ENCODE peak calls at places on chromosomes 5 and 9, in nine cellular contexts. G is ovary; T is CD8-positive, alpha-beta memory T cell; B is lower lobe of right lung; Y is RWPE2; X is transverse colon; R is astrocyte; U is uterus; V is neuronal stem cell. C is an unnamed sample. For H3K4me1, the result is how much of the 10 kb centered on the place peaks cover.

GRCh38 chr9:306907-307306 is 92.2 kb downstream of the DOCK8 start:
- DNase-seq in G (no peak), T (peak), B (no peak), Y (no peak), X (peak), R (no peak), U (no peak), V (no peak), C (no peak)

GRCh38 chr5:131167615-131168014 is 2.6 kb upstream of the HINT1 start:
- DNase-seq in G (no peak), T (no peak), B (no peak), Y (no peak), X (no peak), R (no peak), U (no peak), V (no peak), C (no peak)

GRCh38 chr5:10145922-10146321 is 103.8 kb downstream of the ATPSCKMT start:
- DNase-seq in G (no peak), T (no peak), B (no peak), Y (no peak), X (no peak), R (peak), U (no peak), V (no peak), C (no peak)

GRCh38 chr5:62475072-62475471 is 62.5 kb downstream of the IPO11 start:
- DNase-seq in G (no peak), T (no peak), B (no peak), Y (no peak), X (no peak), R (peak), U (no peak), V (no peak), C (no peak)

GRCh38 chr5:62312036-62312435 is 6.0 kb downstream of the KIF2A start:
- DNase-seq in G (no peak), T (no peak), B (no peak), Y (no peak), X (no peak), R (no peak), U (no peak), V (no peak), C (no peak)

GRCh38 chr5:56167522-56167921 is 65.6 kb downstream of the ANKRD55 start:
- DNase-seq in G (no peak), T (no peak), B (no peak), Y (no peak), X (no peak), R (peak), U (no peak), V (no peak), C (no peak)

GRCh38 chr9:38376266-38376665 is 16.2 kb upstream of the ALDH1B1 start:
- DNase-seq in G (no peak), T (no peak), B (no peak), Y (no peak), X (no peak), R (no peak), U (no peak), V (no peak), C (no peak)

GRCh38 chr5:28190011-28190410 is 1151.6 kb upstream of the CDH9 start:
- DNase-seq in G (no peak), T (no peak), B (no peak), Y (no peak), X (no peak), R (no peak), U (no peak), V (no peak), C (no peak)

GRCh38 chr9:125904155-125904841 is 157.1 kb downstream of the PBX3 start:
- DNase-seq in G (no peak), T (no peak), B (no peak), Y (no peak), X (no peak), R (no peak), U (no peak), V (no peak), C (no peak)

GRCh38 chr9:109349431-109349846 is 28.6 kb upstream of the EPB41L4B start:
- DNase-seq in G (no peak), T (no peak), B (no peak), Y (no peak), X (no peak), R (peak), U (no peak), V (no peak), C (no peak)

GRCh38 chr5:168106008-168106761 is 185.3 kb upstream of the WWC1 start:
- DNase-seq in G (no peak), T (no peak), B (no peak), Y (no peak), X (no peak), R (peak), U (no peak), V (no peak), C (no peak)

GRCh38 chr5:128538249-128539037 is 398 bp upstream of the FBN2 start:
- DNase-seq in G (no peak), T (no peak), B (peak), Y (peak), X (peak), R (peak), U (peak), V (peak), C (peak)

GRCh38 chr5:166618555-166618954 is 1672.9 kb upstream of the WWC1 start:
- DNase-seq in G (no peak), T (no peak), B (no peak), Y (no peak), X (no peak), R (no peak), U (no peak), V (no peak), C (no peak)

GRCh38 chr9:3760031-3760430 is 234.2 kb upstream of the RFX3 start:
- DNase-seq in G (no peak), T (no peak), B (no peak), Y (peak), X (no peak), R (peak), U (no peak), V (peak), C (no peak)

GRCh38 chr5:102654559-102655354 is 100.3 kb upstream of the PAM start:
- DNase-seq in G (no peak), T (no peak), B (no peak), Y (no peak), X (no peak), R (no peak), U (no peak), V (no peak), C (no peak)

GRCh38 chr9:16290169-16290568 is 580.3 kb downstream of the BNC2 start:
- DNase-seq in G (no peak), T (no peak), B (no peak), Y (no peak), X (no peak), R (no peak), U (no peak), V (no peak), C (no peak)

GRCh38 chr5:135843571-135844337 is 9.3 kb downstream of the SLC25A48 start:
- DNase-seq in G (no peak), T (no peak), B (no peak), Y (peak), X (peak), R (no peak), U (no peak), V (no peak), C (no peak)

GRCh38 chr9:96566401-96567202 is 53.0 kb downstream of the CDC14B start:
- DNase-seq in G (peak), T (peak), B (peak), Y (peak), X (peak), R (peak), U (peak), V (peak), C (peak)

GRCh38 chr9:131891578-131891977 is 151.7 kb upstream of the RAPGEF1 start:
- DNase-seq in G (no peak), T (no peak), B (no peak), Y (no peak), X (no peak), R (no peak), U (no peak), V (no peak), C (no peak)

GRCh38 chr9:131888923-131889322 is 149.0 kb upstream of the RAPGEF1 start:
- DNase-seq in G (no peak), T (no peak), B (no peak), Y (no peak), X (no peak), R (no peak), U (no peak), V (no peak), C (no peak)

GRCh38 chr9:131889437-131890244 is 149.8 kb upstream of the RAPGEF1 start:
- DNase-seq in G (no peak), T (no peak), B (no peak), Y (no peak), X (no peak), R (peak), U (no peak), V (no peak), C (no peak)

GRCh38 chr9:131892162-131892707 is 152.4 kb upstream of the RAPGEF1 start:
- DNase-seq in G (no peak), T (no peak), B (no peak), Y (no peak), X (no peak), R (peak), U (no peak), V (no peak), C (no peak)

GRCh38 chr9:131892890-131893289 is 153.0 kb upstream of the RAPGEF1 start:
- DNase-seq in G (no peak), T (no peak), B (no peak), Y (no peak), X (no peak), R (no peak), U (no peak), V (no peak), C (no peak)
- H3K4me1 ChIP-seq in G (under half), T (under half), B (under half), Y (under half), X (under half), R (under half), U (under half), V (under half), C (under half)

GRCh38 chr9:35660966-35661413 is 2.9 kb downstream of the CCDC107 start:
- DNase-seq in G (no peak), T (no peak), B (no peak), Y (no peak), X (peak), R (no peak), U (no peak), V (no peak), C (peak)
- H3K4me1 ChIP-seq in G (under half), T (half or more), B (under half), Y (under half), X (half or more), R (under half), U (under half), V (under half), C (half or more)

DNA sequence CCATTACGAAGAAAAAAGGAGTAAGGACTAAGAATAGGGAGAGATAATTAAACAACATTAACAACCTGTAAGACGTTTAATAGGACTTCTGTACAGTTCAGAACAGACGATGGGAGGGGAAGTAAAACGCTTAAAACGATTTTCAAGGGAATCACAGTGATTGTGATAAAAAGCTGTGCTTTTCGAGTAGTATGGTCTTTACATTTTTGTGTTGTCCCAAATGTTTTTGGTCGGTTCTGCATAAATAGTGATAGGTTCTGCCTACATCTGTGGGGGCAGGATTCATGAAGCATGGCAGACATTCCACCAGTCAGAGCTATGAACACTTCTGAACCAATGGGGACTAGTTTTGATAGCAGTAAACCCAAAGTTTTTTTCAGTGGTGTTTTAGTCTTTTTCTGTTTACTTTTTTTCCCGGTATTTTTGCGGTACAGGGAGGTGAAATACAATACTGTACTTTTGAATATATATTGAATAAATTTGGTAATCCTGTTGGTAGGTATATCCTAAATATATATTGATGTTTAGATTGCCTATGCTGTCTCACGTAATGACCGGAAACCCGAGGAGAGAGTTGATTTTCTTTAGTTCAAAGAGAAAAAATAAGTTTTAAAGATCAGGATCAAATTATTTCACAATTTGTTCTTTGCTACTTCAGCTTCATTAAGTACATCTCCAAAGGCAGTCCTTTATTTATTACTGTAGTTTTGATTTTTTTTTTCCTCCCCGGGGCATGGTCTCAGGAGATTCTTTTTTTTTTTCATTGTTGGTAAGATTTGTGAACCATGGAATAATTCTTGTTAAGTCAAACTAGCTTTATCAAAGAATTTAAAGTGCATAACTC is 1.3 kb downstream of the ERBIN start:
- DNase-seq in G (no peak), T (no peak), B (no peak), Y (no peak), X (no peak), R (peak), U (no peak), V (no peak), C (no peak)
- H3K4me1 ChIP-seq in G (under half), T (under half), B (under half), Y (under half), X (under half), R (under half), U (under half), V (under half), C (under half)

DNA sequence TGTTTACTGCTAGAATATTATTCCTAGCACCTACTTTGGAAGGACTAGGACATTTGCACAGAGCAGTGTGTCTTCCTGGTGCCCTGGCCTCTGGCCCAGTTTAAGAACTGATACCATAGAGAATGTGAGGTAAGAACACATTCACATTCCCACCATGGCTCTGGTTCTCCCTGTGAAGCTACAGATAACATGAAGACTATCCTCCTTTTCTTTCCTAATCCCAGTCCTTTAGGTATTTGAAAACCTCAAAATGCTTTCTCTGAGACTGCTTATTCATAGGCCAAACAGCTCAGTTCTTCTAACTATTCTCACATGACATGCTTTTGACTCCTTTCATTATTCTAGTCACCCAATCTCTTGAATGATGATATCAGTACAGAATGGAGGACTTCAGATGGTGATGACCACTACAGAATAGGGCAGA is 11.9 kb downstream of the FAM219A start:
- DNase-seq in G (no peak), T (no peak), B (no peak), Y (no peak), X (no peak), R (peak), U (no peak), V (no peak), C (no peak)
- H3K4me1 ChIP-seq in G (under half), T (under half), B (under half), Y (under half), X (under half), R (under half), U (under half), V (under half), C (under half)

DNA sequence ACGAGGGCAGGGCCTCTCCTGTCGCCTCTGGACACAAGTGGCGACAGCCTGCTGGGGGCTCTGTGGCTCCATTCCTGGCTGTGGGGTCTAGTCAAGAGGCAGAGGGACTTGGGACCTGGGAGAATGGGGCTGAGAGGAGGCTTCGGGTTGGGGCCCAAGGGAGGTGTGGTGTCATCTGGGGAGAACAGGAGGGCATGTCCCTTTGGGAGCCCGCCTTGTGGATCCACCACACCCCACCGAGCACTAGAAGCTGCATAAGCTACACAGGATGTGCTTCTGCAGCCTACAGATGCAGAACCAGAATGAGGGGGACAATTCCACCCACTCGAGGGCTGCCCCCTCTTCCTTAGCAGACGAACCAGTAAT is 3.9 kb upstream of the MAN1B1 start:
- DNase-seq in G (no peak), T (no peak), B (no peak), Y (no peak), X (no peak), R (no peak), U (peak), V (no peak), C (peak)
- H3K4me1 ChIP-seq in G (under half), T (under half), B (under half), Y (under half), X (under half), R (under half), U (under half), V (under half), C (under half)

GRCh38 chr9:123194023-123194422 is 74.4 kb downstream of the STRBP start:
- DNase-seq in G (no peak), T (no peak), B (no peak), Y (no peak), X (no peak), R (no peak), U (no peak), V (no peak), C (no peak)
- H3K4me1 ChIP-seq in G (under half), T (under half), B (under half), Y (under half), X (under half), R (under half), U (under half), V (under half), C (under half)

GRCh38 chr5:172002310-172002709 is 4.1 kb downstream of the FBXW11 start:
- DNase-seq in G (no peak), T (no peak), B (no peak), Y (no peak), X (no peak), R (no peak), U (no peak), V (no peak), C (no peak)

GRCh38 chr5:172002840-172003512 is 3.5 kb downstream of the FBXW11 start:
- DNase-seq in G (no peak), T (no peak), B (no peak), Y (no peak), X (no peak), R (no peak), U (no peak), V (no peak), C (no peak)

GRCh38 chr5:172005708-172006377 is 595 bp downstream of the FBXW11 start:
- DNase-seq in G (peak), T (peak), B (peak), Y (no peak), X (peak), R (no peak), U (peak), V (peak), C (peak)

GRCh38 chr5:172004824-172005237 is 1.6 kb downstream of the FBXW11 start:
- DNase-seq in G (no peak), T (no peak), B (no peak), Y (no peak), X (no peak), R (peak), U (no peak), V (no peak), C (no peak)

DNA sequence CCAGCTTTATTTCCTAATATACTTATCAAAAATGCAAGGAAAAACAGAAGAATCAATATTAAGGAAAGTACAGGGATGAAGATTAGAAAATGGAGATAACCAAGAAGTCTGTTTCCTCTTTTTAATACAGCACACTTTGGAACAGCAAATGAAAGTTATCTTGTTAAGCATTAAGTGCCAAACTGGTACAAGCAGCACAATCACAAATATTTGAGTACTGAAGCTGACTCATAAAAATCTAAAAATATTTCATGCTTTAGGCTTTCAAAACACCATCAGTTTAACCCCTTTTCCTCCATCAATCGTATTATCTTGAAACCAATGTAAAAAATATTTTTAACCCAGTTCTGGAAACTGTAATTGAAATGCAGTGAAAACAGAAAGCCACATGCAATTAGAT is 2.7 kb downstream of the FBXW11 start:
- DNase-seq in G (no peak), T (no peak), B (no peak), Y (no peak), X (no peak), R (peak), U (no peak), V (no peak), C (no peak)
- H3K4me1 ChIP-seq in G (under half), T (half or more), B (half or more), Y (under half), X (under half), R (under half), U (under half), V (under half), C (half or more)

DNA sequence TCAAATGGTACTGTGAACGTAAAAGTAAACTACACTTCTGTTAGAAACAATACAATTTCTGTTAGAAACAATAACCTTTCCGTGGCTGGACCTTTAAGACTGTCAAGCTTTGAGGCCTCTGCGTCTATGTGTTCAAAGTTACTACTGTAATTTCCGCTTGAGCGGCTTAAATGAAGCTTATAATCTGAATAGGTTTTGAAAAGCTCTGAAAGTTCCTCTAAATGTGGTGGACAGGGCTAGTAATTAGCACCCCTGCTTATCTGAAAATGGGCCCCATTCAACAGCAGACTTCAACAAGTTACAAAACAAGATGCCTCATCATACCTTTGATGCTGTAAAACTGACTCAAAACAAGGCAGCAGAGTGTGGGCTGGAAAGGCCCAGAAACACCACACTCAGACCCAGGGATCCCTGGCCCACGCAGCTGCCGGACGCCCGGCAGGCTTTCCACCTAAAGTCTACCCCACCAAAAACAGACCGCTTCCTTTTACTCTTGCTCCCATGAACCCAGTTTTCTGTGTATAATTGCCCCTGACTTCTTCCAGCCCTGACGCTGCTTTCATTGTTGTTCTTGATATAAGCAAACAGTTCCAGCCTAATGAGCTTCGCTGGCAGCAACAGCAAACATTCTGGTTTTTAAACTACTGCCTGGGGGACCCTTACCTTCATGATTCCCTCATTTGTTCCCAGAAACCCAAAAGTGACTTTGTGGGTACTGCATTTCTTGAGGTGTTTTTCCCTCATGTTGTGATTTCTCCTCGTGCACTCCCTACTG is 66.7 kb downstream of the TLE1 start:
- DNase-seq in G (no peak), T (no peak), B (no peak), Y (no peak), X (no peak), R (no peak), U (no peak), V (no peak), C (no peak)
- H3K4me1 ChIP-seq in G (under half), T (under half), B (under half), Y (under half), X (under half), R (under half), U (under half), V (under half), C (under half)